ENCODE peak calls at places on chromosomes 16 and 17, in seven cellular contexts. One of them, this sample, is unnamed. For H3K36me3, the result is how much of the 10 kb centered on the place peaks cover.

GRCh38 chr16:70481929-70482536 is 27.6 kb downstream of the FCSK start:
- DNase-seq in uterus: no peak
- DNase-seq in mesendoderm: no peak
- DNase-seq in neural progenitor cell: no peak
- DNase-seq in heart right ventricle: no peak
- DNase-seq in BE2C: no peak
- DNase-seq in right lobe of liver: no peak
- DNase-seq in this sample: no peak

GRCh38 chr16:19481291-19481690 is 40.6 kb downstream of the GDE1 start:
- DNase-seq in uterus: no peak
- DNase-seq in mesendoderm: no peak
- DNase-seq in neural progenitor cell: no peak
- DNase-seq in heart right ventricle: no peak
- DNase-seq in right lobe of liver: no peak
- DNase-seq in BE2C: no peak
- DNase-seq in this sample: no peak

GRCh38 chr17:38466346-38467315 is 38.4 kb downstream of the ARHGAP23 start:
- DNase-seq in BE2C: no peak
- DNase-seq in mesendoderm: no peak
- DNase-seq in heart right ventricle: no peak
- DNase-seq in right lobe of liver: no peak
- DNase-seq in neural progenitor cell: no peak
- DNase-seq in uterus: peak
- DNase-seq in this sample: no peak

GRCh38 chr16:10749680-10750035 is 6.0 kb downstream of the NUBP1 start:
- DNase-seq in uterus: no peak
- DNase-seq in neural progenitor cell: no peak
- DNase-seq in mesendoderm: no peak
- DNase-seq in BE2C: no peak
- DNase-seq in right lobe of liver: no peak
- DNase-seq in heart right ventricle: no peak
- DNase-seq in this sample: no peak

GRCh38 chr17:538096-538973 is 176.3 kb downstream of the VPS53 start:
- DNase-seq in heart right ventricle: no peak
- DNase-seq in BE2C: no peak
- DNase-seq in right lobe of liver: no peak
- DNase-seq in uterus: no peak
- DNase-seq in neural progenitor cell: peak
- DNase-seq in mesendoderm: no peak
- DNase-seq in this sample: no peak

GRCh38 chr16:87499189-87499486 is 6.3 kb upstream of the ZCCHC14 start:
- DNase-seq in right lobe of liver: no peak
- DNase-seq in uterus: no peak
- DNase-seq in heart right ventricle: no peak
- DNase-seq in BE2C: no peak
- DNase-seq in neural progenitor cell: no peak
- DNase-seq in mesendoderm: no peak
- DNase-seq in this sample: no peak

GRCh38 chr16:85988306-85988705 is 89.3 kb downstream of the IRF8 start:
- DNase-seq in right lobe of liver: no peak
- DNase-seq in BE2C: no peak
- DNase-seq in uterus: no peak
- DNase-seq in neural progenitor cell: no peak
- DNase-seq in mesendoderm: no peak
- DNase-seq in heart right ventricle: no peak
- DNase-seq in this sample: peak

GRCh38 chr17:4199818-4200402 is 56.9 kb downstream of the CYB5D2 start:
- DNase-seq in neural progenitor cell: peak
- DNase-seq in BE2C: peak
- DNase-seq in right lobe of liver: no peak
- DNase-seq in heart right ventricle: no peak
- DNase-seq in mesendoderm: peak
- DNase-seq in uterus: no peak
- DNase-seq in this sample: no peak

GRCh38 chr16:30430428-30430970 is 669 bp upstream of the DCTPP1 start:
- DNase-seq in heart right ventricle: peak
- DNase-seq in mesendoderm: no peak
- DNase-seq in neural progenitor cell: no peak
- DNase-seq in BE2C: peak
- DNase-seq in right lobe of liver: peak
- DNase-seq in uterus: peak
- DNase-seq in this sample: no peak

GRCh38 chr17:56733833-56734232 is 99.9 kb downstream of the C17orf67 start:
- DNase-seq in mesendoderm: no peak
- DNase-seq in heart right ventricle: no peak
- DNase-seq in neural progenitor cell: no peak
- DNase-seq in uterus: no peak
- DNase-seq in BE2C: no peak
- DNase-seq in right lobe of liver: no peak
- DNase-seq in this sample: no peak

GRCh38 chr17:74744349-74744713 is 4.1 kb upstream of the NHERF1 start:
- DNase-seq in right lobe of liver: no peak
- DNase-seq in neural progenitor cell: no peak
- DNase-seq in BE2C: no peak
- DNase-seq in mesendoderm: no peak
- DNase-seq in uterus: no peak
- DNase-seq in heart right ventricle: no peak
- DNase-seq in this sample: no peak

GRCh38 chr16:4798456-4798855 is 3.3 kb downstream of the SMIM22 start:
- DNase-seq in heart right ventricle: no peak
- DNase-seq in BE2C: no peak
- DNase-seq in uterus: no peak
- DNase-seq in right lobe of liver: no peak
- DNase-seq in neural progenitor cell: no peak
- DNase-seq in mesendoderm: no peak
- DNase-seq in this sample: no peak

GRCh38 chr17:55451203-55451641 is 29.6 kb upstream of the MMD start:
- DNase-seq in BE2C: no peak
- DNase-seq in uterus: no peak
- DNase-seq in heart right ventricle: no peak
- DNase-seq in right lobe of liver: no peak
- DNase-seq in neural progenitor cell: no peak
- DNase-seq in mesendoderm: peak
- DNase-seq in this sample: no peak

GRCh38 chr17:1399366-1399678 is 700 bp downstream of the YWHAE start:
- DNase-seq in mesendoderm: no peak
- DNase-seq in BE2C: no peak
- DNase-seq in heart right ventricle: no peak
- DNase-seq in neural progenitor cell: no peak
- DNase-seq in right lobe of liver: no peak
- DNase-seq in uterus: no peak
- DNase-seq in this sample: no peak

GRCh38 chr16:82653550-82654511 is 27.1 kb downstream of the CDH13 start:
- DNase-seq in uterus: peak
- DNase-seq in mesendoderm: peak
- DNase-seq in right lobe of liver: no peak
- DNase-seq in heart right ventricle: no peak
- DNase-seq in BE2C: no peak
- DNase-seq in neural progenitor cell: no peak
- DNase-seq in this sample: peak

GRCh38 chr16:12131755-12132154 is 155.2 kb downstream of the SNX29 start:
- DNase-seq in BE2C: no peak
- DNase-seq in uterus: no peak
- DNase-seq in mesendoderm: no peak
- DNase-seq in heart right ventricle: no peak
- DNase-seq in neural progenitor cell: no peak
- DNase-seq in right lobe of liver: no peak
- DNase-seq in this sample: no peak

GRCh38 chr16:12132290-12132689 is 155.8 kb downstream of the SNX29 start:
- DNase-seq in uterus: no peak
- DNase-seq in neural progenitor cell: no peak
- DNase-seq in heart right ventricle: no peak
- DNase-seq in mesendoderm: no peak
- DNase-seq in BE2C: no peak
- DNase-seq in right lobe of liver: no peak
- DNase-seq in this sample: no peak

GRCh38 chr16:12133738-12134137 is 157.2 kb downstream of the SNX29 start:
- DNase-seq in heart right ventricle: no peak
- DNase-seq in neural progenitor cell: no peak
- DNase-seq in mesendoderm: no peak
- DNase-seq in BE2C: no peak
- DNase-seq in right lobe of liver: no peak
- DNase-seq in uterus: no peak
- DNase-seq in this sample: no peak

GRCh38 chr16:12130691-12131302 is 154.3 kb downstream of the SNX29 start:
- DNase-seq in right lobe of liver: peak
- DNase-seq in uterus: no peak
- DNase-seq in neural progenitor cell: no peak
- DNase-seq in BE2C: no peak
- DNase-seq in heart right ventricle: no peak
- DNase-seq in mesendoderm: no peak
- DNase-seq in this sample: no peak

DNA sequence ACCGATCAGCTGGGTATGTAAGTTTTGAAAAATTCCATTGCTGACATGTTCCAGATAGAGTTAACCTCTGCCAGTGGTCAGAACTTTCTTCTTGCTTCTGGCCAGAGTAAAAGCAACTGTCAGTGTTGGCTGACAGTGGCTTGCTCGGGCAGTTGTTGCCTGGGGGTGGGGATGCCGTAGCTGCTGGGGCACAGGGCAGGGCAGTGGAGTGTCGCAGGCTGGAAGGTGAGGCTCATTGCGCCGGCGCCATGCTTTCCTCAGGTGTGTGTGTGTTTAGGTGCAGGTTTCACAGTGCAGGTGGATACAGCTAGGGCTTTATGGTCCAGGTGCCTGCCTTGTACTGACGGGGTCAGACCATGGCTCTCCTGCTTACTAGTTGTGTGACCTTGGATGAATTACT is 156.3 kb downstream of the SNX29 start:
- DNase-seq in mesendoderm: no peak
- DNase-seq in heart right ventricle: no peak
- DNase-seq in right lobe of liver: no peak
- DNase-seq in uterus: no peak
- DNase-seq in neural progenitor cell: no peak
- DNase-seq in BE2C: no peak
- DNase-seq in this sample: no peak
- H3K36me3 ChIP-seq in mesendoderm: under half
- H3K36me3 ChIP-seq in heart right ventricle: under half
- H3K36me3 ChIP-seq in right lobe of liver: under half
- H3K36me3 ChIP-seq in uterus: under half
- H3K36me3 ChIP-seq in neural progenitor cell: under half
- H3K36me3 ChIP-seq in BE2C: under half
- H3K36me3 ChIP-seq in this sample: under half

GRCh38 chr16:27538508-27538907 is 11.2 kb downstream of the GTF3C1 start:
- DNase-seq in uterus: no peak
- DNase-seq in mesendoderm: peak
- DNase-seq in neural progenitor cell: no peak
- DNase-seq in right lobe of liver: peak
- DNase-seq in heart right ventricle: no peak
- DNase-seq in BE2C: no peak
- DNase-seq in this sample: no peak
- H3K36me3 ChIP-seq in uterus: under half
- H3K36me3 ChIP-seq in mesendoderm: under half
- H3K36me3 ChIP-seq in neural progenitor cell: under half
- H3K36me3 ChIP-seq in right lobe of liver: under half
- H3K36me3 ChIP-seq in heart right ventricle: half or more
- H3K36me3 ChIP-seq in BE2C: half or more
- H3K36me3 ChIP-seq in this sample: under half

GRCh38 chr17:18314059-18314730 is 599 bp downstream of the TOP3A start:
- DNase-seq in right lobe of liver: no peak
- DNase-seq in mesendoderm: no peak
- DNase-seq in neural progenitor cell: peak
- DNase-seq in BE2C: no peak
- DNase-seq in uterus: no peak
- DNase-seq in heart right ventricle: peak
- DNase-seq in this sample: no peak

GRCh38 chr17:18314731-18315497 is at the start of the genes SMCR8 and TOP3A:
- DNase-seq in mesendoderm: peak
- DNase-seq in uterus: peak
- DNase-seq in neural progenitor cell: peak
- DNase-seq in heart right ventricle: peak
- DNase-seq in right lobe of liver: peak
- DNase-seq in BE2C: peak
- DNase-seq in this sample: peak

DNA sequence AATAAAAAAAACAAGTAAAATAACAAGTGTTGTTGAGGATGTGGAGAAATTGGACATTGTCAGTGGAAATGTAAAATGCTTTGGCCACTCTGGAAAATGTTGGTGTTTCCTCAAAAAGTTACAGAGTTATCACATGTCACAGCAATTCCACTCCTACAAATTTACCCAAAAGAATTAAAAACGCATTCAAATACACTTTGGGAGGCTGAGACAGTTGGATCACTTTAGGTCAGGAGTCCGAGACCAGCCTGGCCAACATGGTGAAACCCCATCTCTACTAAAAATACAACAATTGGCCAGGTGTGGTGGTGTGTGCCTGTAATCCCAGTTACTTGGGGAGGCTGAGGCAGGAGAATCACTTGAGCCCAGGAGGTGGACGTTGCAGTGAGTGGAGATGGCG is 5.6 kb downstream of the TOP3A start:
- DNase-seq in mesendoderm: no peak
- DNase-seq in uterus: no peak
- DNase-seq in neural progenitor cell: no peak
- DNase-seq in BE2C: no peak
- DNase-seq in right lobe of liver: no peak
- DNase-seq in heart right ventricle: no peak
- DNase-seq in this sample: no peak
- H3K36me3 ChIP-seq in mesendoderm: under half
- H3K36me3 ChIP-seq in uterus: under half
- H3K36me3 ChIP-seq in neural progenitor cell: under half
- H3K36me3 ChIP-seq in BE2C: under half
- H3K36me3 ChIP-seq in right lobe of liver: under half
- H3K36me3 ChIP-seq in heart right ventricle: under half
- H3K36me3 ChIP-seq in this sample: under half

GRCh38 chr17:69605571-69605970 is 191.1 kb downstream of the MAP2K6 start:
- DNase-seq in neural progenitor cell: no peak
- DNase-seq in heart right ventricle: no peak
- DNase-seq in right lobe of liver: no peak
- DNase-seq in BE2C: no peak
- DNase-seq in mesendoderm: no peak
- DNase-seq in uterus: no peak
- DNase-seq in this sample: no peak
- H3K36me3 ChIP-seq in neural progenitor cell: under half
- H3K36me3 ChIP-seq in heart right ventricle: under half
- H3K36me3 ChIP-seq in right lobe of liver: under half
- H3K36me3 ChIP-seq in BE2C: under half
- H3K36me3 ChIP-seq in mesendoderm: under half
- H3K36me3 ChIP-seq in uterus: under half
- H3K36me3 ChIP-seq in this sample: under half

GRCh38 chr17:28626818-28627217 is 12.8 kb upstream of the RSKR start:
- DNase-seq in uterus: no peak
- DNase-seq in BE2C: no peak
- DNase-seq in right lobe of liver: no peak
- DNase-seq in neural progenitor cell: no peak
- DNase-seq in mesendoderm: no peak
- DNase-seq in heart right ventricle: no peak
- DNase-seq in this sample: no peak
- H3K36me3 ChIP-seq in uterus: under half
- H3K36me3 ChIP-seq in BE2C: under half
- H3K36me3 ChIP-seq in right lobe of liver: under half
- H3K36me3 ChIP-seq in neural progenitor cell: under half
- H3K36me3 ChIP-seq in mesendoderm: under half
- H3K36me3 ChIP-seq in heart right ventricle: half or more
- H3K36me3 ChIP-seq in this sample: under half

GRCh38 chr17:78818152-78818846 is 22.3 kb downstream of the USP36 start:
- DNase-seq in heart right ventricle: no peak
- DNase-seq in uterus: no peak
- DNase-seq in right lobe of liver: no peak
- DNase-seq in mesendoderm: no peak
- DNase-seq in neural progenitor cell: no peak
- DNase-seq in BE2C: no peak
- DNase-seq in this sample: no peak
- H3K36me3 ChIP-seq in heart right ventricle: half or more
- H3K36me3 ChIP-seq in uterus: under half
- H3K36me3 ChIP-seq in right lobe of liver: under half
- H3K36me3 ChIP-seq in mesendoderm: under half
- H3K36me3 ChIP-seq in neural progenitor cell: under half
- H3K36me3 ChIP-seq in BE2C: half or more
- H3K36me3 ChIP-seq in this sample: under half

This sample was measured in GM06990.